ENCODE peak calls at places on chromosome 11, in six cellular contexts. One of them, this sample, is unnamed.

GRCh38 chr11:47270331-47271271 is 668 bp downstream of the MADD start:
- DNase-seq in type B pancreatic cell: no peak
- DNase-seq in hippocampal formation: peak; percentile 47
- DNase-seq in tibial nerve: no peak
- DNase-seq in right cardiac atrium: no peak
- DNase-seq in stimulated activated CD8-positive, alpha-beta memory T cell treated with anti-CD3 and anti-CD28 coated beads, Interleukin-4, amount 100 ng/mL, for 48 hours: peak; percentile 43
- DNase-seq in this sample: peak; percentile 73

GRCh38 chr11:34468209-34468841 is 29.6 kb downstream of the CAT start:
- DNase-seq in type B pancreatic cell: no peak
- DNase-seq in hippocampal formation: no peak
- DNase-seq in right cardiac atrium: no peak
- DNase-seq in stimulated activated CD8-positive, alpha-beta memory T cell treated with anti-CD3 and anti-CD28 coated beads, Interleukin-4, amount 100 ng/mL, for 48 hours: peak; percentile 53
- DNase-seq in tibial nerve: no peak
- DNase-seq in this sample: peak; percentile 30

GRCh38 chr11:35548925-35549561 is 23.6 kb upstream of the PAMR1 start:
- DNase-seq in right cardiac atrium: no peak
- DNase-seq in hippocampal formation: no peak
- DNase-seq in stimulated activated CD8-positive, alpha-beta memory T cell treated with anti-CD3 and anti-CD28 coated beads, Interleukin-4, amount 100 ng/mL, for 48 hours: no peak
- DNase-seq in type B pancreatic cell: no peak
- DNase-seq in tibial nerve: no peak
- DNase-seq in this sample: peak; percentile 68

GRCh38 chr11:17591293-17591692 is 44.2 kb downstream of the OTOG start:
- DNase-seq in stimulated activated CD8-positive, alpha-beta memory T cell treated with anti-CD3 and anti-CD28 coated beads, Interleukin-4, amount 100 ng/mL, for 48 hours: no peak
- DNase-seq in type B pancreatic cell: no peak
- DNase-seq in tibial nerve: peak; percentile 4
- DNase-seq in right cardiac atrium: peak; percentile 14
- DNase-seq in hippocampal formation: no peak
- DNase-seq in this sample: no peak

GRCh38 chr11:130001491-130002351 is 914 bp downstream of the PRDM10 start:
- DNase-seq in stimulated activated CD8-positive, alpha-beta memory T cell treated with anti-CD3 and anti-CD28 coated beads, Interleukin-4, amount 100 ng/mL, for 48 hours: peak; percentile 51
- DNase-seq in right cardiac atrium: no peak
- DNase-seq in tibial nerve: no peak
- DNase-seq in type B pancreatic cell: no peak
- DNase-seq in hippocampal formation: peak; percentile 57
- DNase-seq in this sample: peak; percentile 35

GRCh38 chr11:73752903-73753302 is 8.0 kb downstream of the RAB6A start:
- DNase-seq in tibial nerve: no peak
- DNase-seq in type B pancreatic cell: no peak
- DNase-seq in stimulated activated CD8-positive, alpha-beta memory T cell treated with anti-CD3 and anti-CD28 coated beads, Interleukin-4, amount 100 ng/mL, for 48 hours: no peak
- DNase-seq in hippocampal formation: no peak
- DNase-seq in right cardiac atrium: no peak
- DNase-seq in this sample: no peak

GRCh38 chr11:118912742-118913410 is 12.8 kb downstream of the BCL9L start:
- DNase-seq in stimulated activated CD8-positive, alpha-beta memory T cell treated with anti-CD3 and anti-CD28 coated beads, Interleukin-4, amount 100 ng/mL, for 48 hours: no peak
- DNase-seq in tibial nerve: no peak
- DNase-seq in type B pancreatic cell: no peak
- DNase-seq in right cardiac atrium: peak; percentile 60
- DNase-seq in hippocampal formation: no peak
- DNase-seq in this sample: peak; percentile 55

GRCh38 chr11:86416494-86416893 is 41.8 kb downstream of the CCDC81 start:
- DNase-seq in stimulated activated CD8-positive, alpha-beta memory T cell treated with anti-CD3 and anti-CD28 coated beads, Interleukin-4, amount 100 ng/mL, for 48 hours: no peak
- DNase-seq in tibial nerve: no peak
- DNase-seq in right cardiac atrium: no peak
- DNase-seq in type B pancreatic cell: no peak
- DNase-seq in hippocampal formation: no peak
- DNase-seq in this sample: peak; percentile 40

GRCh38 chr11:100473390-100473740 is 213.7 kb upstream of the ARHGAP42 start:
- DNase-seq in right cardiac atrium: no peak
- DNase-seq in stimulated activated CD8-positive, alpha-beta memory T cell treated with anti-CD3 and anti-CD28 coated beads, Interleukin-4, amount 100 ng/mL, for 48 hours: no peak
- DNase-seq in type B pancreatic cell: no peak
- DNase-seq in tibial nerve: no peak
- DNase-seq in hippocampal formation: no peak
- DNase-seq in this sample: no peak

GRCh38 chr11:72519220-72519881 is 85.0 kb upstream of the CLPB start:
- DNase-seq in tibial nerve: no peak
- DNase-seq in right cardiac atrium: no peak
- DNase-seq in stimulated activated CD8-positive, alpha-beta memory T cell treated with anti-CD3 and anti-CD28 coated beads, Interleukin-4, amount 100 ng/mL, for 48 hours: peak; percentile 34
- DNase-seq in hippocampal formation: peak; percentile 36
- DNase-seq in type B pancreatic cell: no peak
- DNase-seq in this sample: peak; percentile 36

GRCh38 chr11:83543918-83544491 is 257.8 kb upstream of the CCDC90B start:
- DNase-seq in right cardiac atrium: no peak
- DNase-seq in tibial nerve: no peak
- DNase-seq in stimulated activated CD8-positive, alpha-beta memory T cell treated with anti-CD3 and anti-CD28 coated beads, Interleukin-4, amount 100 ng/mL, for 48 hours: no peak
- DNase-seq in hippocampal formation: no peak
- DNase-seq in type B pancreatic cell: no peak
- DNase-seq in this sample: no peak